ENCODE peak calls at places on chromosomes 16 and 17, in six cellular contexts. One of them, this sample, is unnamed.
A peak's percentile ranks its signal among the peaks of the same experiment; 100 is the strongest.

GRCh38 chr16:50037791-50038190 is 12.8 kb downstream of the CNEP1R1 start:
- DNase-seq in M059J: no peak
- DNase-seq in kidney epithelial cell: no peak
- DNase-seq in NCI-H345: no peak
- DNase-seq in H7: no peak
- DNase-seq in Peyer's patch: no peak
- DNase-seq in this sample: no peak

GRCh38 chr17:59001158-59001814 is 105.4 kb downstream of the TRIM37 start:
- DNase-seq in NCI-H345: no peak
- DNase-seq in M059J: peak; percentile 83
- DNase-seq in H7: no peak
- DNase-seq in Peyer's patch: peak; percentile 90
- DNase-seq in kidney epithelial cell: peak; percentile 54
- DNase-seq in this sample: no peak

GRCh38 chr16:72372646-72373045 is 200.7 kb upstream of the PMFBP1 start:
- DNase-seq in kidney epithelial cell: no peak
- DNase-seq in H7: no peak
- DNase-seq in Peyer's patch: no peak
- DNase-seq in M059J: no peak
- DNase-seq in NCI-H345: no peak
- DNase-seq in this sample: no peak

GRCh38 chr17:42423766-42424165 is 710 bp upstream of the CAVIN1 start:
- DNase-seq in NCI-H345: no peak
- DNase-seq in M059J: no peak
- DNase-seq in Peyer's patch: no peak
- DNase-seq in kidney epithelial cell: no peak
- DNase-seq in H7: no peak
- DNase-seq in this sample: no peak

GRCh38 chr16:84643180-84643583 is 5.1 kb upstream of the KLHL36 start:
- DNase-seq in Peyer's patch: no peak
- DNase-seq in H7: no peak
- DNase-seq in M059J: peak; percentile 93
- DNase-seq in kidney epithelial cell: peak; percentile 56
- DNase-seq in NCI-H345: no peak
- DNase-seq in this sample: peak; percentile 87

GRCh38 chr16:66502020-66502913 is 47.7 kb downstream of the TK2 start:
- DNase-seq in H7: peak; percentile 32
- DNase-seq in NCI-H345: no peak
- DNase-seq in Peyer's patch: peak; percentile 16
- DNase-seq in kidney epithelial cell: no peak
- DNase-seq in M059J: no peak
- DNase-seq in this sample: peak; percentile 36

GRCh38 chr16:15949210-15950166 is at the start of gene ABCC1:
- DNase-seq in M059J: peak; percentile 40
- DNase-seq in NCI-H345: peak; percentile 31
- DNase-seq in Peyer's patch: peak; percentile 60
- DNase-seq in kidney epithelial cell: no peak
- DNase-seq in H7: peak; percentile 93
- DNase-seq in this sample: peak; percentile 58

GRCh38 chr16:87333581-87334331 is 16.6 kb upstream of the C16orf95 start:
- DNase-seq in NCI-H345: no peak
- DNase-seq in H7: peak; percentile 48
- DNase-seq in M059J: no peak
- DNase-seq in kidney epithelial cell: no peak
- DNase-seq in Peyer's patch: no peak
- DNase-seq in this sample: no peak

GRCh38 chr16:22318690-22319358 is 21.6 kb downstream of the POLR3E start:
- DNase-seq in Peyer's patch: peak; percentile 49
- DNase-seq in kidney epithelial cell: no peak
- DNase-seq in NCI-H345: no peak
- DNase-seq in H7: peak; percentile 85
- DNase-seq in M059J: peak; percentile 28
- DNase-seq in this sample: peak; percentile 33

GRCh38 chr16:75266738-75267630 is 15.6 kb upstream of the BCAR1 start:
- DNase-seq in NCI-H345: no peak
- DNase-seq in M059J: no peak
- DNase-seq in Peyer's patch: no peak
- DNase-seq in kidney epithelial cell: no peak
- DNase-seq in H7: peak; percentile 60
- DNase-seq in this sample: no peak

GRCh38 chr17:49545007-49545660 is 30.5 kb upstream of the NXPH3 start:
- DNase-seq in H7: peak; percentile 52
- DNase-seq in Peyer's patch: no peak
- DNase-seq in M059J: no peak
- DNase-seq in kidney epithelial cell: no peak
- DNase-seq in NCI-H345: no peak
- DNase-seq in this sample: no peak

GRCh38 chr17:81733507-81734404 is 21.7 kb downstream of the SLC25A10 start:
- DNase-seq in NCI-H345: peak; percentile 82
- DNase-seq in M059J: peak; percentile 73
- DNase-seq in kidney epithelial cell: no peak
- DNase-seq in H7: peak; percentile 99
- DNase-seq in Peyer's patch: peak; percentile 53
- DNase-seq in this sample: peak; percentile 94

GRCh38 chr17:65698381-65699061 is 137.1 kb upstream of the AXIN2 start:
- DNase-seq in kidney epithelial cell: peak; percentile 88
- DNase-seq in Peyer's patch: no peak
- DNase-seq in NCI-H345: no peak
- DNase-seq in M059J: no peak
- DNase-seq in H7: no peak
- DNase-seq in this sample: no peak

GRCh38 chr16:73217654-73218053 is 169.7 kb upstream of the ZFHX3 start:
- DNase-seq in kidney epithelial cell: no peak
- DNase-seq in Peyer's patch: no peak
- DNase-seq in M059J: no peak
- DNase-seq in H7: no peak
- DNase-seq in NCI-H345: peak; percentile 92
- DNase-seq in this sample: no peak

GRCh38 chr17:75652934-75653549 is 13.9 kb downstream of the RECQL5 start:
- DNase-seq in kidney epithelial cell: no peak
- DNase-seq in Peyer's patch: no peak
- DNase-seq in H7: peak; percentile 92
- DNase-seq in M059J: peak; percentile 18
- DNase-seq in NCI-H345: peak; percentile 48
- DNase-seq in this sample: peak; percentile 26

GRCh38 chr16:3971706-3972105 is 91.2 kb upstream of the CREBBP start:
- DNase-seq in NCI-H345: no peak
- DNase-seq in H7: peak; percentile 26
- DNase-seq in M059J: no peak
- DNase-seq in kidney epithelial cell: no peak
- DNase-seq in Peyer's patch: no peak
- DNase-seq in this sample: no peak